ENCODE peak calls at places on chromosomes 5 and 9, in four cellular contexts. N is K562, X is GM12878, G is HepG2. U is an unnamed sample.

GRCh38 chr9:111691686-111692329 is 30.4 kb downstream of the GNG10 start:
- DNase-seq in N (peak), X (no peak), G (peak), U (peak)

GRCh38 chr5:102582706-102583105 is 83.9 kb upstream of the SLCO6A1 start:
- DNase-seq in N (no peak), X (no peak), G (no peak), U (no peak)

GRCh38 chr5:158935215-158935614 is 164.5 kb downstream of the EBF1 start:
- DNase-seq in N (no peak), X (no peak), G (no peak), U (no peak)

GRCh38 chr9:17669206-17669605 is 90.3 kb downstream of the SH3GL2 start:
- DNase-seq in N (no peak), X (no peak), G (no peak), U (no peak)

GRCh38 chr5:9562101-9562500 is 16.2 kb upstream of the SEMA5A start:
- DNase-seq in N (no peak), X (no peak), G (no peak), U (no peak)

GRCh38 chr5:41598011-41598410 is 87.6 kb upstream of the PLCXD3 start:
- DNase-seq in N (no peak), X (no peak), G (no peak), U (no peak)

GRCh38 chr5:141940695-141941271 is 17.1 kb downstream of the DELE1 start:
- DNase-seq in N (peak), X (no peak), G (no peak), U (no peak)

GRCh38 chr5:131096774-131097695 is 68.0 kb downstream of the HINT1 start:
- DNase-seq in N (no peak), X (no peak), G (no peak), U (no peak)

GRCh38 chr9:121206516-121207370 is 5.1 kb upstream of the RAB14 start:
- DNase-seq in N (no peak), X (no peak), G (no peak), U (no peak)

GRCh38 chr5:118447350-118447749 is 541.0 kb downstream of the DTWD2 start:
- DNase-seq in N (no peak), X (no peak), G (no peak), U (no peak)

GRCh38 chr9:121281614-121282291 is 13.8 kb downstream of the GSN start:
- DNase-seq in N (peak), X (no peak), G (peak), U (no peak)

GRCh38 chr9:70935856-70936255 is 185.6 kb downstream of the TRPM3 start:
- DNase-seq in N (no peak), X (no peak), G (no peak), U (no peak)

GRCh38 chr5:157679801-157680200 is 8.5 kb downstream of the C5orf52 start:
- DNase-seq in N (no peak), X (no peak), G (no peak), U (no peak)
- TF ChIP-seq SP1 in N (no peak), X (no peak), G (no peak), U (no peak)

DNA sequence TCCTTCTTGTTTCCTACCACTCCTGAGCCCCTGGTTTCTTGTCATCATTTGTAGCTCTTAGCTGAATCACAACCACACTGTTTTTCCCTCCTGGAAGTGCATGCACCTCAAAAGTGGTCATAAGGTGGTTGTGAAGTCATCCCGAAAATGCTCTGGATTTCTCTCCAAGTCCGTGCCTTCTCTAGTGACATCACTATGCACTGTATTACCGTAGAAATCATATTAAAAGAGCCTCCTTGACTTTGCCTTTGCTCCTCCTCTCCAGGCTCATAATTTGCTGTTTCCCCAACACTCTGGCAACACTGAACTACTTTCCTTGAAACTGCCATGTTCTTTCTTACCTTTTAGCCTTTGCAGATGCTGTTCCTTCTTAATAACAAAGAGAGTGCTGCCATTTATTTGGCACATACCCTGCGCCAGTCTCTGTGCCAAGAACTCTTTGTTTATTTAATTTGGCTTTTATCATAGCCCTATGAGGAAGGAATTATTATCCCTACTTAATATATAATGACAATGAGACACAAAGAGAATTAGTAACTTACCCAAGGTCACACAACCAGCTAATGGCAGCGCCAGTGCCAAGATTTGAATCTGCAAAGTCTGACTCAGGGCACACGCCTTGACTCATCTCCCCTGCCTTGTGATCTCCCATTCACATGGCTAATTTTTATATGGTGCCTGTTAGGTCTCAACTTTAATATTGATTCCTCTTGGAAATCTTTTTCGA is 115.4 kb downstream of the KIF4B start:
- DNase-seq in N (no peak), X (no peak), G (no peak), U (no peak)
- TF ChIP-seq TARDBP in N (no peak), X (no peak), G (no peak), U (no peak)

GRCh38 chr5:16520806-16521205 is 55.2 kb upstream of the ZNF622 start:
- DNase-seq in N (no peak), X (no peak), G (no peak), U (no peak)
- TF ChIP-seq FOXK2 in N (no peak), X (no peak), G (no peak), U (no peak)

GRCh38 chr5:73815631-73816030 is 189.6 kb downstream of the ARHGEF28 start:
- DNase-seq in N (no peak), X (no peak), G (no peak), U (no peak)
- TF ChIP-seq SP1 in N (no peak), X (no peak), G (no peak), U (no peak)

GRCh38 chr5:80216753-80217596 is 38.9 kb downstream of the SERINC5 start:
- DNase-seq in N (no peak), X (no peak), G (no peak), U (no peak)
- TF ChIP-seq TARDBP in N (no peak), X (no peak), G (no peak), U (no peak)

GRCh38 chr5:180291234-180291940 is 496 bp downstream of the MAPK9 start:
- DNase-seq in N (peak), X (no peak), G (no peak), U (peak)

GRCh38 chr5:180289433-180289832 is 2.5 kb downstream of the MAPK9 start:
- DNase-seq in N (no peak), X (no peak), G (no peak), U (no peak)

GRCh38 chr5:180287868-180288267 is 4.0 kb downstream of the MAPK9 start:
- DNase-seq in N (no peak), X (no peak), G (peak), U (no peak)

GRCh38 chr5:180290568-180291233 is 1.2 kb downstream of the MAPK9 start:
- DNase-seq in N (no peak), X (no peak), G (no peak), U (no peak)

GRCh38 chr5:180289966-180290365 is 1.9 kb downstream of the MAPK9 start:
- DNase-seq in N (no peak), X (no peak), G (no peak), U (no peak)
- TF ChIP-seq FOXK2 in N (no peak), X (no peak), G (no peak), U (no peak)

GRCh38 chr5:14597080-14597479 is 15.5 kb downstream of the OTULINL start:
- DNase-seq in N (no peak), X (no peak), G (no peak), U (no peak)

GRCh38 chr5:14594378-14595074 is 12.9 kb downstream of the OTULINL start:
- DNase-seq in N (no peak), X (no peak), G (no peak), U (no peak)

GRCh38 chr5:14595877-14596276 is 14.3 kb downstream of the OTULINL start:
- DNase-seq in N (no peak), X (no peak), G (no peak), U (no peak)

GRCh38 chr5:14593326-14594036 is 11.9 kb downstream of the OTULINL start:
- DNase-seq in N (no peak), X (no peak), G (no peak), U (no peak)

GRCh38 chr5:14595189-14595588 is 13.6 kb downstream of the OTULINL start:
- DNase-seq in N (no peak), X (peak), G (no peak), U (no peak)
- TF ChIP-seq SP1 in N (no peak), X (no peak), G (no peak), U (no peak)

GRCh38 chr9:117253256-117253655 is 161.6 kb downstream of the ASTN2 start:
- DNase-seq in N (no peak), X (no peak), G (no peak), U (no peak)

GRCh38 chr9:117245225-117245624 is 169.6 kb downstream of the ASTN2 start:
- DNase-seq in N (no peak), X (no peak), G (no peak), U (no peak)

GRCh38 chr9:117250610-117251215 is 164.1 kb downstream of the ASTN2 start:
- DNase-seq in N (no peak), X (no peak), G (no peak), U (no peak)

GRCh38 chr9:117249799-117250198 is 165.1 kb downstream of the ASTN2 start:
- DNase-seq in N (no peak), X (no peak), G (no peak), U (no peak)

DNA sequence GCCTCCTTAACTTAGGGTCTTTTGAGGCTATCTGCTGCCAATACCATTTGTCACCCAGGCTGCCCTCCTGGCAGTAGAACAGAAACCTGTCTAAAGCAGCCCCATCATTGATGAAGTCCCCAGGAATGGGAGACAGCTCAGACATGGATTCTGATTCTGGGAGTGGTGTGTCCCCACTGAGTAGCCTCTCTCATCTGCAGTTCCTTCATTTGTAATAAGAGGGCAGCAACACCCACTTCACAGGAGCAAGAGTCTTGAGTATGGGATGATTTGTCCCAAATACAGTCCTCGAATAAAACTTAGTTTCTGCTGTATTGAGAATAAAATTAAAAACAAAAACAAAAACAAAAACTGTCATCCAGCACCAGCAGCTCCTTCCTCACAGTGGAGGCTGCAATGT is 167.6 kb downstream of the ASTN2 start:
- DNase-seq in N (no peak), X (no peak), G (peak), U (peak)
- TF ChIP-seq TARDBP in N (no peak), X (no peak), G (no peak), U (no peak)

U was measured in HEK293T.